ENCODE peak calls at places on chromosomes 1 and 21, in ten cellular contexts. Q is GM03348, A is NCI-H1092, S is M059J, K is choroid plexus epithelial cell, O is nephron progenitor cell, T is GDM1, Y is HEK293T, R is neural crest cell, C is fibroblast of lung. G is an unnamed sample.

GRCh38 chr1:51063121-51063520 is 38.9 kb upstream of the C1orf185 start:
- DNase-seq in Q (peak; percentile 77), A (no peak), S (peak; percentile 100), K (peak; percentile 97), O (no peak), T (no peak), Y (no peak), R (no peak), C (peak; percentile 53), G (peak; percentile 89)

GRCh38 chr1:153357076-153357852 is 390 bp upstream of the S100A9 start:
- DNase-seq in Q (no peak), A (no peak), S (no peak), K (no peak), O (no peak), T (no peak), Y (no peak), R (no peak), C (no peak), G (no peak)

GRCh38 chr1:228976316-228976715 is 241.0 kb downstream of the RHOU start:
- DNase-seq in Q (no peak), A (no peak), S (no peak), K (no peak), O (no peak), T (no peak), Y (no peak), R (no peak), C (no peak), G (no peak)

GRCh38 chr1:212699104-212699838 is 369 bp downstream of the BATF3 start:
- DNase-seq in Q (peak; percentile 78), A (no peak), S (peak; percentile 52), K (peak; percentile 21), O (peak; percentile 57), T (peak; percentile 23), Y (peak; percentile 82), R (peak; percentile 21), C (peak; percentile 23), G (peak; percentile 81)

GRCh38 chr1:17671741-17672140 is 83.4 kb upstream of the ACTL8 start:
- DNase-seq in Q (no peak), A (peak; percentile 92), S (no peak), K (no peak), O (peak; percentile 49), T (no peak), Y (no peak), R (no peak), C (no peak), G (no peak)

GRCh38 chr1:148388260-148389026 is 94.7 kb downstream of the PPIAL4G start:
- DNase-seq in Q (peak; percentile 93), A (no peak), S (peak; percentile 78), K (peak; percentile 97), O (peak; percentile 71), T (no peak), Y (peak; percentile 93), R (peak; percentile 42), C (peak; percentile 92), G (peak; percentile 96)

GRCh38 chr1:1969953-1970716 is 33.5 kb downstream of the CFAP74 start:
- DNase-seq in Q (no peak), A (no peak), S (no peak), K (no peak), O (no peak), T (no peak), Y (no peak), R (no peak), C (no peak), G (no peak)

GRCh38 chr1:198730952-198731351 is 92.1 kb downstream of the PTPRC start:
- DNase-seq in Q (no peak), A (no peak), S (no peak), K (no peak), O (no peak), T (no peak), Y (no peak), R (no peak), C (peak; percentile 11), G (no peak)

GRCh38 chr1:26538480-26539412 is 9.2 kb downstream of the RPS6KA1 start:
- DNase-seq in Q (peak; percentile 71), A (no peak), S (peak; percentile 55), K (peak; percentile 49), O (peak; percentile 29), T (peak; percentile 31), Y (peak; percentile 70), R (peak; percentile 32), C (peak; percentile 32), G (peak; percentile 73)

GRCh38 chr1:206510371-206510770 is 3.0 kb downstream of the RASSF5 start:
- DNase-seq in Q (no peak), A (no peak), S (no peak), K (no peak), O (no peak), T (no peak), Y (no peak), R (no peak), C (no peak), G (no peak)

GRCh38 chr1:184974086-184974836 is at the start of gene NIBAN1:
- DNase-seq in Q (peak; percentile 78), A (no peak), S (peak; percentile 82), K (peak; percentile 50), O (peak; percentile 61), T (peak; percentile 51), Y (peak; percentile 42), R (peak; percentile 21), C (peak; percentile 74), G (peak; percentile 80)

GRCh38 chr1:60679976-60680375 is 402.4 kb upstream of the NFIA start:
- DNase-seq in Q (no peak), A (no peak), S (no peak), K (no peak), O (no peak), T (no peak), Y (no peak), R (no peak), C (no peak), G (no peak)

GRCh38 chr1:10604966-10605365 is 130.2 kb downstream of the PEX14 start:
- DNase-seq in Q (no peak), A (no peak), S (no peak), K (no peak), O (no peak), T (no peak), Y (no peak), R (no peak), C (no peak), G (no peak)

GRCh38 chr1:67401443-67401842 is 28.8 kb downstream of the SERBP1 start:
- DNase-seq in Q (no peak), A (no peak), S (no peak), K (no peak), O (no peak), T (no peak), Y (no peak), R (no peak), C (peak; percentile 51), G (no peak)

GRCh38 chr1:19165501-19165900 is 44.6 kb downstream of the UBR4 start:
- DNase-seq in Q (no peak), A (no peak), S (peak; percentile 72), K (no peak), O (no peak), T (no peak), Y (no peak), R (no peak), C (no peak), G (no peak)

GRCh38 chr21:45957986-45958610 is 23.5 kb upstream of the COL6A1 start:
- DNase-seq in Q (peak; percentile 84), A (no peak), S (no peak), K (peak; percentile 47), O (no peak), T (no peak), Y (no peak), R (no peak), C (peak; percentile 90), G (peak; percentile 95)

GRCh38 chr1:109151146-109151545 is 37.2 kb downstream of the ELAPOR1 start:
- DNase-seq in Q (peak; percentile 88), A (no peak), S (peak; percentile 66), K (peak; percentile 53), O (peak; percentile 19), T (no peak), Y (peak; percentile 45), R (peak; percentile 16), C (peak; percentile 65), G (peak; percentile 80)

GRCh38 chr1:232300461-232300860 is 329.5 kb downstream of the SIPA1L2 start:
- DNase-seq in Q (no peak), A (no peak), S (no peak), K (peak; percentile 10), O (no peak), T (no peak), Y (no peak), R (no peak), C (no peak), G (no peak)

GRCh38 chr1:212721388-212722247 is 22.0 kb upstream of the BATF3 start:
- DNase-seq in Q (peak; percentile 75), A (no peak), S (peak; percentile 91), K (peak; percentile 60), O (no peak), T (no peak), Y (no peak), R (no peak), C (peak; percentile 67), G (peak; percentile 92)

GRCh38 chr1:32701421-32701911 is 1.1 kb downstream of the SYNC start:
- DNase-seq in Q (peak; percentile 31), A (no peak), S (peak; percentile 36), K (no peak), O (no peak), T (no peak), Y (no peak), R (no peak), C (no peak), G (peak; percentile 50)

GRCh38 chr1:25037174-25038074 is 107.3 kb upstream of the RUNX3 start:
- DNase-seq in Q (peak; percentile 76), A (no peak), S (peak; percentile 34), K (peak; percentile 51), O (peak; percentile 57), T (peak; percentile 69), Y (peak; percentile 77), R (peak; percentile 47), C (peak; percentile 11), G (peak; percentile 58)

GRCh38 chr1:193143285-193143684 is 21.5 kb downstream of the CDC73 start:
- DNase-seq in Q (peak; percentile 5), A (no peak), S (peak; percentile 22), K (peak; percentile 51), O (no peak), T (no peak), Y (no peak), R (no peak), C (peak; percentile 51), G (peak; percentile 33)

GRCh38 chr1:43766818-43767525 is 59.6 kb downstream of the ST3GAL3 start:
- DNase-seq in Q (no peak), A (no peak), S (no peak), K (no peak), O (no peak), T (no peak), Y (no peak), R (no peak), C (no peak), G (no peak)

GRCh38 chr1:198656500-198656932 is 17.7 kb downstream of the PTPRC start:
- DNase-seq in Q (no peak), A (no peak), S (peak; percentile 96), K (no peak), O (no peak), T (peak; percentile 72), Y (peak; percentile 11), R (no peak), C (no peak), G (no peak)

GRCh38 chr1:30417701-30418425 is 305.5 kb downstream of the MATN1 start:
- DNase-seq in Q (peak; percentile 2), A (no peak), S (no peak), K (no peak), O (no peak), T (no peak), Y (no peak), R (peak; percentile 0), C (no peak), G (no peak)

GRCh38 chr1:25872708-25873107 is 2.8 kb downstream of the PAQR7 start:
- DNase-seq in Q (no peak), A (no peak), S (no peak), K (no peak), O (no peak), T (no peak), Y (no peak), R (no peak), C (no peak), G (no peak)

GRCh38 chr1:32239335-32239734 is 7.7 kb upstream of the FAM167B start:
- DNase-seq in Q (no peak), A (peak; percentile 33), S (no peak), K (no peak), O (peak; percentile 21), T (no peak), Y (no peak), R (no peak), C (no peak), G (no peak)

GRCh38 chr1:53256744-53257453 is 18.6 kb upstream of the MAGOH start:
- DNase-seq in Q (no peak), A (no peak), S (no peak), K (no peak), O (no peak), T (no peak), Y (no peak), R (no peak), C (no peak), G (no peak)

G was measured in GM23248.